ENCODE peak calls at places on chromosomes 12 and 14, in six cellular contexts. U is vagina, Z is spleen, C is stomach, J is HepG2, K is breast epithelium. I is an unnamed sample.

GRCh38 chr12:68686595-68687521 is at the start of gene NUP107:
- DNase-seq in U (no peak), Z (peak; percentile 99), K (peak; percentile 100), C (peak; percentile 100), J (peak; percentile 99), I (peak; percentile 94)

GRCh38 chr12:113184098-113184899 is 979 bp downstream of the DDX54 start:
- DNase-seq in C (no peak), Z (peak; percentile 90), J (no peak), K (no peak), U (no peak), I (no peak)

GRCh38 chr14:69682607-69683263 is 71.3 kb downstream of the SUSD6 start:
- DNase-seq in C (no peak), Z (no peak), K (no peak), U (no peak), J (peak; percentile 46), I (no peak)

GRCh38 chr14:90301580-90302181 is 30.1 kb downstream of the NRDE2 start:
- DNase-seq in J (peak; percentile 30), C (no peak), U (no peak), K (no peak), Z (no peak), I (peak; percentile 25)

GRCh38 chr12:129440278-129440677 is 463.5 kb downstream of the TMEM132D start:
- DNase-seq in U (no peak), C (no peak), Z (no peak), J (no peak), K (no peak), I (no peak)

GRCh38 chr14:100740196-100740825 is 13.6 kb downstream of the DLK1 start:
- DNase-seq in Z (peak; percentile 39), C (no peak), J (no peak), K (peak; percentile 35), U (no peak), I (no peak)

GRCh38 chr14:93231129-93231979 is 24.3 kb downstream of the UBR7 start:
- DNase-seq in Z (no peak), C (no peak), K (no peak), J (no peak), U (no peak), I (no peak)

GRCh38 chr12:130137141-130138018 is 24.9 kb upstream of the FZD10 start:
- DNase-seq in J (no peak), U (no peak), K (no peak), Z (no peak), C (no peak), I (no peak)

GRCh38 chr12:28966049-28966778 is 182.9 kb upstream of the FAR2 start:
- DNase-seq in Z (no peak), C (peak; percentile 80), K (no peak), U (no peak), J (no peak), I (no peak)

GRCh38 chr12:6613776-6614512 is 6.8 kb upstream of the CHD4 start:
- DNase-seq in U (no peak), K (peak; percentile 93), Z (peak; percentile 92), J (peak; percentile 97), C (peak; percentile 90), I (peak; percentile 97)

GRCh38 chr12:127143020-127143419 is 1124.0 kb upstream of the TMEM132C start:
- DNase-seq in U (no peak), Z (no peak), K (no peak), J (no peak), C (no peak), I (no peak)

GRCh38 chr12:88946377-88946997 is 366.2 kb upstream of the KITLG start:
- DNase-seq in C (no peak), Z (no peak), K (no peak), J (no peak), U (no peak), I (no peak)

GRCh38 chr14:32813401-32813800 is 125.3 kb upstream of the NPAS3 start:
- DNase-seq in C (no peak), J (no peak), K (no peak), U (no peak), Z (no peak), I (no peak)

GRCh38 chr14:95274874-95275273 is 44.8 kb downstream of the CLMN start:
- DNase-seq in Z (no peak), K (no peak), J (no peak), U (no peak), C (no peak), I (no peak)

GRCh38 chr12:80593766-80594165 is 113.7 kb upstream of the MYF6 start:
- DNase-seq in U (no peak), K (no peak), Z (no peak), C (no peak), J (no peak), I (no peak)

DNA sequence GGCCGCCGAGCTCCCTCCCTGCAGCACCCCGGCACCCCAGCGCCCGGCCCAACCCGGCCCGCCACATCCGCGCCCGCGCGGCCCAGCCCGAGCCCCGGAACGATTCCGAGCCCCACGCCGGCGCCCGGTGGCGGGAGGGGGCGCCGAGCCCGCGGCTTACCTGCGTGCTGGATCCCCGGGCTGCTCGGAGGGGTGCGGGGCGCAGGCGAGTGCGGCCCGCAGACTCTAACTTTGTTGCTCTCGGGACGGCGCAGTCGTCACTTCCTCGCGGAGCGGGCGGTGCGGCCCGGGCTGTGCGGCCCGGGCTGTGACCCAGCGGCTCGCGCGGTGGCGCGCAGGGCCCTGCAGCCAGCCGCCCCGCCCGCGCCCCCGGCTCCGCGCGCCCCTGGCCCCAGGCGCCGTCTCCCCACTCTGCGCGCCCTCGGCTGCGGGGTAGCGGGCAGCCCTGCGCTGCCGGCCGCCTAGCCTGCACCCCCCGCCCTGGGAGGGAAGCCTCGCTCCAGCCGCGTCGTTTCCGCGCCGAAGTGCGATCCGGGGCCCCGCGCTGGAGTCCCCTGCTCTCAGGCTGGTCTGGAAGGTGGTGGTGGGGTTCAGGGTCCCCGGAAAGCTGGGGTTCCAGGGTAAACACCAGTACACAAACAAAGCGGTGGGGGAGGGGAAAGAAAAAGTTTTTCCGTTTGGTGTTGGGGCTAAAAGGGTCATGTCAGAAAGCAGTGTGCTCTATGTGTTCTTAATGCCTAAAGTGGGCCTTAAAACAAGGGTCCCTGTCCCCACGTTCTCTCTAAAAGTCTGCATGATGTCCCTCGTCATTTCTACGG is 64.5 kb upstream of the PTGR2 start:
- DNase-seq in J (no peak), C (peak; percentile 75), K (no peak), U (no peak), Z (peak; percentile 95), I (no peak)
- TF ChIP-seq POLR2AphosphoS5 in J (no peak), C (peak; percentile 86), K (no peak), U (no peak), Z (peak; percentile 86), I (no peak)

GRCh38 chr14:88384653-88385205 is 728 bp upstream of the SPATA7 start:
- DNase-seq in K (no peak), U (no peak), C (no peak), Z (no peak), J (no peak), I (no peak)
- H3K4me3 ChIP-seq in K (peak overlapping the region; percentile 86), U (peak overlapping the region; percentile 79), C (peak overlapping the region; percentile 90), Z (peak overlapping the region; percentile 81), J (peak overlapping the region; percentile 90), I (peak overlapping the region; percentile 69)

GRCh38 chr12:18552829-18553228 is 185.0 kb downstream of the PLCZ1 start:
- DNase-seq in C (no peak), U (no peak), Z (no peak), K (no peak), J (no peak), I (no peak)
- TF ChIP-seq CTCF in C (no peak), U (no peak), Z (no peak), K (no peak), J (no peak), I (no peak)

GRCh38 chr12:57522887-57523705 is 472 bp downstream of the MBD6 start:
- DNase-seq in C (peak; percentile 48), Z (peak; percentile 94), K (no peak), J (no peak), U (no peak), I (peak; percentile 93)
- TF ChIP-seq POLR2AphosphoS5 in C (no peak), Z (peak; percentile 42), K (no peak), J (no peak), U (no peak), I (peak; percentile 80)

GRCh38 chr14:51701956-51702355 is 50.2 kb downstream of the FRMD6 start:
- DNase-seq in C (no peak), Z (no peak), U (no peak), K (no peak), J (peak; percentile 76), I (no peak)
- H3K4me3 ChIP-seq in C (no peak overlapping the region), Z (no peak overlapping the region), U (no peak overlapping the region), K (no peak overlapping the region), J (no peak overlapping the region), I (no peak overlapping the region)

GRCh38 chr14:106606936-106607335 is 1080.6 kb downstream of the TMEM121 start:
- DNase-seq in U (no peak), Z (no peak), C (no peak), K (no peak), J (no peak), I (no peak)

GRCh38 chr14:106610691-106611090 is 1084.3 kb downstream of the TMEM121 start:
- DNase-seq in J (no peak), C (no peak), Z (no peak), U (no peak), K (no peak), I (no peak)

GRCh38 chr14:106605548-106606448 is 1079.4 kb downstream of the TMEM121 start:
- DNase-seq in J (peak; percentile 31), Z (peak; percentile 93), K (no peak), C (peak; percentile 52), U (no peak), I (no peak)
- TF ChIP-seq CTCF in J (peak; percentile 59), Z (peak; percentile 22), K (no peak), C (no peak), U (no peak), I (peak; percentile 16)

DNA sequence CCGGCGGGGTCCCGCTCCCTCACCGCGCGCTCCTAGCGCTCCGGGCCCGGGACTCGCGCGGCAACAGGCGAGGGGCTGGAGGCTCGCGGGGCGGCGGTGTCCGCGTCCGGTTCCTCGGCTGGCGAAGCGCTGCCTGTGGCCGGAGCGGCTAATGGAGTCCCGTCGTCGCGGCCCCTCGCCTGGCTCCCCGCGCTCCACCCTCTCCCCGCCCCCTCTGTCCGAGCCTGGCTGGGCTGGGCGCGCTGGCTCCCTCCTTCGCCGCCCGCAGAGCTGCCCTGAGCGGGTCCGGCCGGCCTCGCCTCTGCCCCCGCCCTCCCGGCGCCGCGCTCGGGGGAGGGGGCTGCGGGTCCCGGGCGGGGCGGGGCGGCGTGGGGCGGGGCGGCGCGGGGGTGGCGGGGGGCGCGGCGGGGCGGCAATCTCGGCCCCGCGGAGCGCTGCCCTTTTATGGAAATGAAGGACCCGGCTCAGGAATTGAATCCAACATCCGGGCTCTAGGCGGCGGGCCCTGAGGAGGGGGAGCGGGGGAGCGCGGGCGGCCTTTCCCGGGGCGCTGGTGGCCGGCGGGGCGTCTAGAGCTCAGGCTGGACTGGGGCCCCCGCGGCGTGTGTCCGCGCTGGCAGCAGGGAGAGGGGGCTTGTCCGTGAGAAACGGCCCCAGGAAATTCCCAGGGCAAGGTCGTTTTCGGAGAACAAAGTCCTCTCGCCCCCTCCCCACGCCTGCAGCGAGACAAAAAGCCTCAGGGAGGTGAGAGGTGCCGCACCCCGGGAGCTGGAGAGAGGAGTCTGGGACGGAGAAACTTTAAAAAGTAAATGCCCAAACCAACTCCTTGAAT is at the start of gene FERMT2:
- DNase-seq in J (peak; percentile 79), K (peak; percentile 83), U (no peak), Z (peak; percentile 84), C (peak; percentile 86), I (no peak)
- TF ChIP-seq POLR2AphosphoS5 in J (peak; percentile 27), K (peak; percentile 32), U (no peak), Z (peak; percentile 79), C (peak; percentile 78), I (no peak)